ENCODE peak calls at places on chromosomes 1 and 21, in five cellular contexts. One of them, this sample, is unnamed.

GRCh38 chr1:46611691-46612221 is 4.9 kb downstream of the MOB3C start:
- DNase-seq in tibial nerve: no peak
- DNase-seq in PC-3: peak
- DNase-seq in hepatocyte: no peak
- DNase-seq in Panc1: no peak
- DNase-seq in this sample: peak

GRCh38 chr1:228697209-228698016 is 37.9 kb upstream of the RHOU start:
- DNase-seq in tibial nerve: peak
- DNase-seq in PC-3: peak
- DNase-seq in hepatocyte: peak
- DNase-seq in Panc1: no peak
- DNase-seq in this sample: no peak

GRCh38 chr1:232178191-232178590 is 451.7 kb downstream of the SIPA1L2 start:
- DNase-seq in tibial nerve: no peak
- DNase-seq in PC-3: peak
- DNase-seq in hepatocyte: no peak
- DNase-seq in Panc1: no peak
- DNase-seq in this sample: no peak

GRCh38 chr1:235404190-235404589 is 37.0 kb downstream of the TBCE start:
- DNase-seq in tibial nerve: no peak
- DNase-seq in PC-3: no peak
- DNase-seq in hepatocyte: no peak
- DNase-seq in Panc1: no peak
- DNase-seq in this sample: peak

GRCh38 chr1:30083800-30084464 is 639.5 kb downstream of the MATN1 start:
- DNase-seq in tibial nerve: peak
- DNase-seq in PC-3: peak
- DNase-seq in hepatocyte: peak
- DNase-seq in Panc1: peak
- DNase-seq in this sample: peak

GRCh38 chr1:46529031-46529630 is 22.3 kb downstream of the KNCN start:
- DNase-seq in tibial nerve: no peak
- DNase-seq in PC-3: peak
- DNase-seq in hepatocyte: no peak
- DNase-seq in Panc1: no peak
- DNase-seq in this sample: no peak

GRCh38 chr21:28928578-28929124 is 64.0 kb downstream of the LTN1 start:
- DNase-seq in tibial nerve: no peak
- DNase-seq in PC-3: no peak
- DNase-seq in hepatocyte: no peak
- DNase-seq in Panc1: no peak
- DNase-seq in this sample: no peak

GRCh38 chr21:41207401-41208388 is 39.7 kb downstream of the BACE2 start:
- DNase-seq in tibial nerve: peak
- DNase-seq in PC-3: no peak
- DNase-seq in hepatocyte: peak
- DNase-seq in Panc1: no peak
- DNase-seq in this sample: no peak

GRCh38 chr1:28417441-28418277 is 48.1 kb downstream of the PHACTR4 start:
- DNase-seq in tibial nerve: no peak
- DNase-seq in PC-3: peak
- DNase-seq in hepatocyte: peak
- DNase-seq in Panc1: peak
- DNase-seq in this sample: peak

GRCh38 chr1:39043513-39043912 is 17.4 kb downstream of the NDUFS5 start:
- DNase-seq in tibial nerve: no peak
- DNase-seq in PC-3: no peak
- DNase-seq in hepatocyte: no peak
- DNase-seq in Panc1: no peak
- DNase-seq in this sample: no peak

GRCh38 chr1:1191734-1192133 is 14.7 kb downstream of the TNFRSF18 start:
- DNase-seq in tibial nerve: no peak
- DNase-seq in PC-3: no peak
- DNase-seq in hepatocyte: no peak
- DNase-seq in Panc1: no peak
- DNase-seq in this sample: no peak

GRCh38 chr1:247487057-247487456 is 29.2 kb upstream of the OR2B11 start:
- DNase-seq in tibial nerve: peak
- DNase-seq in PC-3: peak
- DNase-seq in hepatocyte: peak
- DNase-seq in Panc1: peak
- DNase-seq in this sample: peak

GRCh38 chr1:64854674-64855073 is 109.8 kb downstream of the RAVER2 start:
- DNase-seq in tibial nerve: no peak
- DNase-seq in PC-3: no peak
- DNase-seq in hepatocyte: no peak
- DNase-seq in Panc1: no peak
- DNase-seq in this sample: no peak

GRCh38 chr1:102640312-102640711 is 468.0 kb downstream of the COL11A1 start:
- DNase-seq in tibial nerve: no peak
- DNase-seq in PC-3: no peak
- DNase-seq in hepatocyte: no peak
- DNase-seq in Panc1: no peak
- DNase-seq in this sample: no peak

GRCh38 chr1:211420389-211420788 is 71.6 kb downstream of the RD3 start:
- DNase-seq in tibial nerve: no peak
- DNase-seq in PC-3: peak
- DNase-seq in hepatocyte: no peak
- DNase-seq in Panc1: no peak
- DNase-seq in this sample: no peak

GRCh38 chr1:207045466-207045865 is 5.5 kb downstream of the YOD1 start:
- DNase-seq in tibial nerve: no peak
- DNase-seq in PC-3: no peak
- DNase-seq in hepatocyte: no peak
- DNase-seq in Panc1: no peak
- DNase-seq in this sample: no peak

GRCh38 chr1:157357111-157357510 is 195.2 kb downstream of the FCRL5 start:
- DNase-seq in tibial nerve: no peak
- DNase-seq in PC-3: no peak
- DNase-seq in hepatocyte: no peak
- DNase-seq in Panc1: no peak
- DNase-seq in this sample: no peak

GRCh38 chr1:234919061-234919755 is 209.4 kb downstream of the TOMM20 start:
- DNase-seq in tibial nerve: peak
- DNase-seq in PC-3: no peak
- DNase-seq in hepatocyte: no peak
- DNase-seq in Panc1: no peak
- DNase-seq in this sample: no peak

GRCh38 chr1:23149110-23149509 is 19.5 kb downstream of the LUZP1 start:
- DNase-seq in tibial nerve: no peak
- DNase-seq in PC-3: peak
- DNase-seq in hepatocyte: peak
- DNase-seq in Panc1: no peak
- DNase-seq in this sample: no peak

GRCh38 chr1:3687509-3687908 is 35.2 kb downstream of the TP73 start:
- DNase-seq in tibial nerve: no peak
- DNase-seq in PC-3: no peak
- DNase-seq in hepatocyte: no peak
- DNase-seq in Panc1: no peak
- DNase-seq in this sample: no peak

GRCh38 chr1:96559707-96560588 is 161.6 kb upstream of the PTBP2 start:
- DNase-seq in tibial nerve: peak
- DNase-seq in PC-3: peak
- DNase-seq in hepatocyte: no peak
- DNase-seq in Panc1: peak
- DNase-seq in this sample: peak

GRCh38 chr1:178501705-178502329 is 5.1 kb upstream of the CLEC20A start:
- DNase-seq in tibial nerve: peak
- DNase-seq in PC-3: peak
- DNase-seq in hepatocyte: peak
- DNase-seq in Panc1: peak
- DNase-seq in this sample: peak

GRCh38 chr1:29893806-29894205 is 657.5 kb downstream of the PTPRU start:
- DNase-seq in tibial nerve: no peak
- DNase-seq in PC-3: no peak
- DNase-seq in hepatocyte: no peak
- DNase-seq in Panc1: no peak
- DNase-seq in this sample: no peak

GRCh38 chr1:147598631-147599361 is 57.5 kb downstream of the BCL9 start:
- DNase-seq in tibial nerve: no peak
- DNase-seq in PC-3: no peak
- DNase-seq in hepatocyte: peak
- DNase-seq in Panc1: no peak
- DNase-seq in this sample: no peak

GRCh38 chr1:147902183-147902845 is at the start of gene GJA8:
- DNase-seq in tibial nerve: no peak
- DNase-seq in PC-3: no peak
- DNase-seq in hepatocyte: no peak
- DNase-seq in Panc1: no peak
- DNase-seq in this sample: no peak

GRCh38 chr1:113783254-113784103 is 24.2 kb upstream of the PHTF1 start:
- DNase-seq in tibial nerve: peak
- DNase-seq in PC-3: no peak
- DNase-seq in hepatocyte: no peak
- DNase-seq in Panc1: no peak
- DNase-seq in this sample: no peak

GRCh38 chr1:60345621-60346020 is 272.1 kb upstream of the C1orf87 start:
- DNase-seq in tibial nerve: no peak
- DNase-seq in PC-3: peak
- DNase-seq in hepatocyte: no peak
- DNase-seq in Panc1: no peak
- DNase-seq in this sample: no peak

GRCh38 chr1:31714442-31715096 is 10.8 kb upstream of the COL16A1 start:
- DNase-seq in tibial nerve: peak
- DNase-seq in PC-3: peak
- DNase-seq in hepatocyte: peak
- DNase-seq in Panc1: no peak
- DNase-seq in this sample: no peak

GRCh38 chr1:176745945-176746344 is 283.0 kb downstream of the PAPPA2 start:
- DNase-seq in tibial nerve: no peak
- DNase-seq in PC-3: peak
- DNase-seq in hepatocyte: no peak
- DNase-seq in Panc1: no peak
- DNase-seq in this sample: no peak

GRCh38 chr1:197775282-197776262 is at the start of gene DENND1B:
- DNase-seq in tibial nerve: peak
- DNase-seq in PC-3: peak
- DNase-seq in hepatocyte: peak
- DNase-seq in Panc1: peak
- DNase-seq in this sample: peak

GRCh38 chr1:32204943-32205361 is 519 bp upstream of the IQCC start:
- DNase-seq in tibial nerve: no peak
- DNase-seq in PC-3: no peak
- DNase-seq in hepatocyte: no peak
- DNase-seq in Panc1: no peak
- DNase-seq in this sample: no peak

GRCh38 chr1:43069481-43070050 is 102.5 kb downstream of the EBNA1BP2 start:
- DNase-seq in tibial nerve: no peak
- DNase-seq in PC-3: no peak
- DNase-seq in hepatocyte: peak
- DNase-seq in Panc1: no peak
- DNase-seq in this sample: no peak

GRCh38 chr1:244920911-244921310 is 56.6 kb upstream of the HNRNPU start:
- DNase-seq in tibial nerve: peak
- DNase-seq in PC-3: no peak
- DNase-seq in hepatocyte: no peak
- DNase-seq in Panc1: no peak
- DNase-seq in this sample: no peak

GRCh38 chr1:68221971-68222355 is 10.4 kb downstream of the WLS start:
- DNase-seq in tibial nerve: no peak
- DNase-seq in PC-3: peak
- DNase-seq in hepatocyte: no peak
- DNase-seq in Panc1: no peak
- DNase-seq in this sample: peak

DNA sequence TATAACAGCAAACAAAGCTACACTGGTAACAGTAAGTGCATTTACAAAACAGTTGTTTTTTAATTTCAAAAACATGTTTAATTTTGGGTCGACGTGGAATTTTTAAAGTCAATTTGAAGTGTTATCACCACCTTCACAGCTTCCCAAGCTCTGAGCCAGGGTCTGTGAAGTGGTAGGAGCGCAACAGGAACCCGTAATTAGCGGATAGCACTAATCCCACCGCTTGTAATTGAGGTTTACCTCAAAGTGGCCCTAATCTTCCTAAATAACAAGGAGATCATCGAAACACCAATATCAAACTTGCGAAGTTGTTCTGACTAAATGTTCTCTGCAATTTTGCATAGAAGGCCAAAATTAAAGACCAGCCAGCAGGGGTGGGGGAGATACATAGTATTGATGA is 18.8 kb downstream of the LBR start:
- DNase-seq in tibial nerve: no peak
- DNase-seq in PC-3: no peak
- DNase-seq in hepatocyte: no peak
- DNase-seq in Panc1: no peak
- DNase-seq in this sample: no peak
- TF ChIP-seq CTCF in tibial nerve: no peak
- TF ChIP-seq CTCF in PC-3: no peak
- TF ChIP-seq CTCF in hepatocyte: no peak
- TF ChIP-seq CTCF in Panc1: no peak
- TF ChIP-seq CTCF in this sample: no peak

DNA sequence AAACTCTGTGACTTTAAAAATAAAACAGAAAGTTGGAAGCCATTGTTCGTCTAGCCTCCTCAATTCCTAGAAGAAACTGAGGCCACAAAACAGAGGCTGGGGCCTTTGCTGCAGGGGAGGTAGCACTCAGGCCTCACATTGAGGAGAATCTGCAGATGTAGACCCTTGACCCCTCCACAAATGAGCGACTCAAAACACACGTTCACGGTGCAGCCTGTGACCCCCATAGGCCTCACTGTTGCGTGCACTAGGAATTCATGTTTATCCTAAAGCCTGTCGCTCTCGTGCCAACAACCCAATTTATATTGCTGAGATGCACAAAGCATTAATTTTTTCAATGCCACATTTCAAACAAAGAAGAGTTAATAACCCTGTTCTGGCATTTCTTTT is 5.6 kb downstream of the TMEM51 start:
- DNase-seq in tibial nerve: no peak
- DNase-seq in PC-3: no peak
- DNase-seq in hepatocyte: no peak
- DNase-seq in Panc1: no peak
- DNase-seq in this sample: no peak
- H3K27ac ChIP-seq in tibial nerve: no peak
- H3K27ac ChIP-seq in PC-3: peak
- H3K27ac ChIP-seq in hepatocyte: peak
- H3K27ac ChIP-seq in Panc1: peak
- H3K27ac ChIP-seq in this sample: peak

GRCh38 chr1:221431068-221431651 is 310.7 kb downstream of the DUSP10 start:
- DNase-seq in tibial nerve: no peak
- DNase-seq in PC-3: no peak
- DNase-seq in hepatocyte: no peak
- DNase-seq in Panc1: no peak
- DNase-seq in this sample: no peak
- TF ChIP-seq CTCF in tibial nerve: no peak
- TF ChIP-seq CTCF in PC-3: peak
- TF ChIP-seq CTCF in hepatocyte: no peak
- TF ChIP-seq CTCF in Panc1: peak
- TF ChIP-seq CTCF in this sample: no peak

DNA sequence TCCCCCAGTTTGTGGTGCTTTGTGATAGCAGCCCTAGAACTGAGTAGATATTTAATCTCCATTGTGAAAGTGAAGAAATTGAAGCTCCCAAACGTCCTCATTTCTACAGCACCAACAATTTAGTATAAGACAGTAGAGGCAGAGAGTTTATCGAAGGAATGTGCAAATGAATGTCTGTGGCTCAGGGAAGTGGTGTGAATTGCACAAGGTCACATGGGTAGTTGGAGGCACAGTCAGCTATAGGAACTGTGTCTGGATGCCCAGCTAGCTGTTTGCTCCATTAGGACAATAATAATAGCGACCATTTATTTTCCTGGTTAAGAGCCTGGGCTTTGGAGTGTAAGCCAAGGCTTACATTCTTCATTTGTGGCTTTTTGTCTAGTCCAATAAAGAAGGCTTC is 144.4 kb upstream of the USP24 start:
- DNase-seq in tibial nerve: no peak
- DNase-seq in PC-3: no peak
- DNase-seq in hepatocyte: no peak
- DNase-seq in Panc1: no peak
- DNase-seq in this sample: no peak
- H3K27ac ChIP-seq in tibial nerve: no peak
- H3K27ac ChIP-seq in PC-3: no peak
- H3K27ac ChIP-seq in hepatocyte: no peak
- H3K27ac ChIP-seq in Panc1: no peak
- H3K27ac ChIP-seq in this sample: no peak

This sample was measured in RWPE1.